ENCODE peak calls at places on chromosome 19, in four cellular contexts. T is A549, K is mammary epithelial cell, Z is caudate nucleus. R is an unnamed sample.

GRCh38 chr19:39424934-39425333 is 10.8 kb downstream of the RPS16 start:
- DNase-seq in Z (no peak), K (no peak), T (no peak), R (no peak)

GRCh38 chr19:33301011-33301899 is 1.1 kb downstream of the CEBPA start:
- DNase-seq in T (no peak), K (no peak), Z (no peak), R (no peak)

GRCh38 chr19:409006-409514 is at the start of gene C2CD4C:
- DNase-seq in K (no peak), T (no peak), Z (no peak), R (no peak)

GRCh38 chr19:1131718-1132552 is 28.1 kb downstream of the GPX4 start:
- DNase-seq in T (no peak), Z (peak; percentile 8), K (peak; percentile 83), R (no peak)

GRCh38 chr19:10431943-10432735 is 11.8 kb downstream of the PDE4A start:
- DNase-seq in Z (no peak), K (no peak), T (no peak), R (no peak)

GRCh38 chr19:1856698-1857603 is 6.4 kb downstream of the KLF16 start:
- DNase-seq in K (peak; percentile 81), T (peak; percentile 71), Z (peak; percentile 48), R (peak; percentile 39)

GRCh38 chr19:40592170-40592569 is 9.0 kb upstream of the LTBP4 start:
- DNase-seq in T (peak; percentile 81), Z (peak; percentile 28), K (peak; percentile 71), R (no peak)

GRCh38 chr19:6498294-6499036 is 3.6 kb downstream of the TUBB4A start:
- DNase-seq in T (no peak), Z (no peak), K (no peak), R (no peak)

GRCh38 chr19:32255566-32256295 is 89.7 kb upstream of the ZNF507 start:
- DNase-seq in K (no peak), T (no peak), Z (no peak), R (no peak)

GRCh38 chr19:5166262-5166661 is 174.3 kb downstream of the PTPRS start:
- DNase-seq in T (peak; percentile 25), K (peak; percentile 67), Z (no peak), R (no peak)

GRCh38 chr19:45994456-45994988 is 745 bp upstream of the CCDC61 start:
- DNase-seq in T (no peak), K (peak; percentile 28), Z (no peak), R (no peak)

GRCh38 chr19:1168877-1169791 is 4.9 kb downstream of the SBNO2 start:
- DNase-seq in K (peak; percentile 92), Z (no peak), T (no peak), R (peak; percentile 13)

GRCh38 chr19:45276284-45276687 is 25.2 kb downstream of the MARK4 start:
- DNase-seq in K (no peak), T (no peak), Z (no peak), R (no peak)

GRCh38 chr19:1260749-1261511 is 8.2 kb upstream of the CIRBP start:
- DNase-seq in K (peak; percentile 94), T (peak; percentile 69), Z (peak; percentile 93), R (peak; percentile 95)

GRCh38 chr19:5997371-5997770 is 19.4 kb upstream of the RANBP3 start:
- DNase-seq in Z (no peak), T (no peak), K (no peak), R (no peak)

GRCh38 chr19:1590641-1591397 is 1.8 kb downstream of the MBD3 start:
- DNase-seq in K (no peak), Z (no peak), T (no peak), R (no peak)

GRCh38 chr19:8611890-8612806 is 1.6 kb upstream of the ADAMTS10 start:
- DNase-seq in Z (no peak), T (peak; percentile 80), K (no peak), R (no peak)

GRCh38 chr19:6273701-6274601 is 5.8 kb downstream of the MLLT1 start:
- DNase-seq in T (no peak), K (peak; percentile 83), Z (peak; percentile 29), R (peak; percentile 89)

GRCh38 chr19:6238643-6239281 is 41.0 kb downstream of the MLLT1 start:
- DNase-seq in T (no peak), Z (no peak), K (peak; percentile 37), R (peak; percentile 59)

GRCh38 chr19:55447421-55448174 is 4.5 kb upstream of the SHISA7 start:
- DNase-seq in K (peak; percentile 77), Z (peak; percentile 65), T (peak; percentile 88), R (peak; percentile 31)

GRCh38 chr19:47134533-47134932 is 3.9 kb downstream of the SAE1 start:
- DNase-seq in K (no peak), T (no peak), Z (no peak), R (no peak)

GRCh38 chr19:43783636-43784035 is 2.9 kb upstream of the KCNN4 start:
- DNase-seq in Z (no peak), T (no peak), K (no peak), R (no peak)

GRCh38 chr19:1166872-1167573 is 7.0 kb downstream of the SBNO2 start:
- DNase-seq in T (no peak), Z (no peak), K (no peak), R (no peak)

GRCh38 chr19:56273563-56274117 is 1.1 kb downstream of the EDDM13 start:
- DNase-seq in K (peak; percentile 35), Z (no peak), T (no peak), R (no peak)

GRCh38 chr19:51257471-51257870 is 6.6 kb downstream of the SIGLECL1 start:
- DNase-seq in K (no peak), Z (no peak), T (no peak), R (no peak)

GRCh38 chr19:51256053-51256682 is 5.3 kb downstream of the SIGLECL1 start:
- DNase-seq in T (no peak), K (no peak), Z (no peak), R (no peak)

GRCh38 chr19:51259348-51260245 is 8.7 kb downstream of the SIGLECL1 start:
- DNase-seq in T (peak; percentile 43), Z (no peak), K (peak; percentile 24), R (peak; percentile 9)

GRCh38 chr19:51258165-51258564 is 7.3 kb downstream of the SIGLECL1 start:
- DNase-seq in K (no peak), T (no peak), Z (no peak), R (no peak)

DNA sequence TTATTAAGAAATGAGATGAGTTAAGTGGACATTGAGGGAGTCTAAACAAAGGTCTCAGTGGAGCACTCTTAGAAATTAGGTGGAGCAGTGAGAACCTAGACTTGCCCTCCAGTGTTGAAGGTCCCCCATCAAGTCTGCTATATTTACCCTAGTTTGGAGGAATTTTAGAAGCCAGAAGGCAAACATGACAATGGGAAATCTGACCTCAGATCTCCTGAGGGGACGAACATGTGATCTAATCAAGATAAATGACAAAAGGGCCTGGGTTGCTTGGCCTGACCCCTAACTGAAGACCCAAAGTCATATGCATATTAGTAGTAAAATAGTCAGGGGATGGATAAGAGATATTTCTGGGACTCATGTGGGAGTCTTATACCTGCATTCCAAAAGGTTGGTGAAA is 7.9 kb downstream of the SIGLECL1 start:
- DNase-seq in K (no peak), T (no peak), Z (no peak), R (no peak)
- H3K27ac ChIP-seq in K (no peak overlapping the region), T (no peak overlapping the region), Z (no peak overlapping the region), R (no peak overlapping the region)

GRCh38 chr19:7522923-7523667 is 671 bp downstream of the MCOLN1 start:
- DNase-seq in Z (no peak), T (no peak), K (no peak), R (no peak)

GRCh38 chr19:7521551-7522071 is 813 bp upstream of the MCOLN1 start:
- DNase-seq in Z (no peak), T (no peak), K (no peak), R (no peak)

GRCh38 chr19:7520131-7521051 is 2.0 kb upstream of the MCOLN1 start:
- DNase-seq in K (no peak), T (no peak), Z (no peak), R (peak; percentile 13)

GRCh38 chr19:7524523-7524922 is 2.1 kb downstream of the MCOLN1 start:
- DNase-seq in K (no peak), T (no peak), Z (no peak), R (no peak)

DNA sequence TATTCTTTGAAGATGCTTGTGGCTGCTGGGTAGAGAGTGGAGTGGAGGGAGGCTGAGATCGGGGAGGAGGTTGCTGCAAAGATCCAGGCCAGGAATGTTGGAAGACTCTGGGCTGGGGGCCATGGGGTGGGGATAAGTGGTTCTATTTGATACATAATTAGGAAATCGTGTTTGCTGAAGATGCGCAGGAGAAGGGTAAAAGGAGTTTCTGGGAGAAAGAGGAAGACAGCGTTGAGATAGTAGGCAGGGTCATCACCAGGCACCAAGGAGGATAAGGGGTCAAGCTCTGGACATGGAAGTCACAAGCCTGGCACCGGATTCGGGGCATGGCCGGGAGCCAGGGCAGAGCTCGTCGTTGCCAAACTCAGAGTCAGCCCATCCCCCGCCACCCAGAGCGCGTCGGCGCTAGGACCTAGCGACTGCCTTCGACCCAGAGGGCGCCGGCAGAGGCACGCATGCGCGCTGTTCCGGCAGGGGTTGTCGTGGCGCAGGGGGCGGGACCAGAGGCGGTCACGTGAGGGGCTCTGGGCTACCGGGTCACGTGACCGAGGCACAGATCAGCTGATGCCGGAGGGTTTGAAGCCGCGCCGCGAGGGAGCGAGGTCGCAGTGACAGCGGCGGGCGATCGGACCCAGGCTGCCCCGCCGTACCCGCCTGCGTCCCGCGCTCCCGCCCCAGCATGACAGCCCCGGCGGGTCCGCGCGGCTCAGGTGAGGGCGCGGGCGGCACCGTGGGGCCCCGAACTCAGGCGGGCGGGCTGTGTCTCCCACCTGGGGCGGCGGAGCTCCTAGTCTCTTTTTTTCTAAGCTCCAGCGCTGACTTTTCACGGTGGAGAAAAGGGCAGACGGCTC is at the start of gene MCOLN1:
- DNase-seq in Z (peak; percentile 96), K (peak; percentile 92), T (peak; percentile 99), R (peak; percentile 96)
- H3K27ac ChIP-seq in Z (peak within 1 kb of the TSS; percentile 90), K (peak within 1 kb of the TSS; percentile 18), T (peak within 1 kb of the TSS; percentile 77), R (peak within 1 kb of the TSS; percentile 75)

GRCh38 chr19:35843676-35844481 is 8.4 kb downstream of the NPHS1 start:
- DNase-seq in Z (no peak), T (peak; percentile 93), K (peak; percentile 3), R (no peak)
- H3K27ac ChIP-seq in Z (no peak overlapping the region), T (no peak overlapping the region), K (no peak overlapping the region), R (no peak overlapping the region)

DNA sequence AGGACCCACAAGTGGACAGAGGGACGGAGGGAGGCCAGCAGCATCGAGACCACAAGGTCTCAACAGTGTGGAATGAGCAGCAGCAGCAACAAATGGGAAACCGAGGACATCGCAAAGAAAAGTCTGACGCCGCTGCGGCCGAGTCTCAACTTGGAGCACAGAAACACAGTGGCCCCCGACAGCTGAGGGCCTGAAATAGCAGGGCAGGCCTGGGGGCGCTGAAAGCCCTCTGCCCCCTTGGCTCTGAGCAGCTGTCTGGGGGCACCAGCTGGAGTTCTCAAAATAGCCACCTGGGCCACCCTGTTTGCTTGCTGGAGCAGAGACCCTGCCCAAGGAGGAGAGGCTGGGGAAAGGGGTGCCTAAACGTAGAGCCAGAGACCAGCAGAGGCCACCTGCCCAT is 5.9 kb upstream of the ISYNA1 start:
- DNase-seq in K (no peak), T (no peak), Z (no peak), R (no peak)
- H3K27ac ChIP-seq in K (no peak overlapping the region), T (no peak overlapping the region), Z (no peak overlapping the region), R (no peak overlapping the region)

GRCh38 chr19:3073931-3074595 is 11.8 kb upstream of the TLE5 start:
- DNase-seq in K (no peak), Z (no peak), T (no peak), R (no peak)
- H3K27ac ChIP-seq in K (no peak overlapping the region), Z (no peak overlapping the region), T (no peak overlapping the region), R (no peak overlapping the region)